ENCODE peak calls at places on chromosomes 1 and 21, in five cellular contexts. S is left lung, O is progenitor cell of endocrine pancreas, U is GM06990, F is fibroblast of mammary gland. G is an unnamed sample.

GRCh38 chr1:170085089-170085488 is 10.6 kb upstream of the KIFAP3 start:
- DNase-seq in S (no peak), O (no peak), U (no peak), F (peak), G (no peak)

GRCh38 chr1:27009601-27010197 is 3.0 kb downstream of the TENT5B start:
- DNase-seq in S (peak), O (no peak), U (no peak), F (no peak), G (no peak)

GRCh38 chr1:91901231-91901630 is 15.3 kb upstream of the TGFBR3 start:
- DNase-seq in S (no peak), O (no peak), U (no peak), F (no peak), G (no peak)

GRCh38 chr1:23475134-23475628 is 8.8 kb downstream of the ASAP3 start:
- DNase-seq in S (no peak), O (no peak), U (no peak), F (peak), G (no peak)

GRCh38 chr1:57411262-57411661 is 12.6 kb downstream of the DAB1 start:
- DNase-seq in S (no peak), O (no peak), U (no peak), F (peak), G (no peak)

GRCh38 chr1:182617734-182618288 is 13.6 kb upstream of the RGS16 start:
- DNase-seq in S (no peak), O (no peak), U (no peak), F (peak), G (no peak)

GRCh38 chr1:35807614-35808375 is at the start of gene AGO4:
- DNase-seq in S (peak), O (peak), U (peak), F (peak), G (peak)

GRCh38 chr21:34800797-34801518 is 132.2 kb downstream of the CLIC6 start:
- DNase-seq in S (no peak), O (no peak), U (no peak), F (peak), G (no peak)

GRCh38 chr1:54120698-54121481 is 31.9 kb downstream of the CDCP2 start:
- DNase-seq in S (no peak), O (no peak), U (no peak), F (peak), G (no peak)

GRCh38 chr1:2935766-2936390 is 85.4 kb upstream of the ACTRT2 start:
- DNase-seq in S (no peak), O (no peak), U (no peak), F (no peak), G (no peak)

GRCh38 chr1:77536813-77537212 is 145.6 kb downstream of the ZZZ3 start:
- DNase-seq in S (no peak), O (no peak), U (no peak), F (peak), G (no peak)

GRCh38 chr1:117501275-117501674 is 104.6 kb upstream of the TENT5C start:
- DNase-seq in S (no peak), O (no peak), U (no peak), F (peak), G (no peak)

GRCh38 chr1:21337010-21337437 is 46.8 kb upstream of the ECE1 start:
- DNase-seq in S (no peak), O (no peak), U (no peak), F (no peak), G (no peak)

GRCh38 chr1:110383311-110383990 is 7.4 kb downstream of the SLC16A4 start:
- DNase-seq in S (no peak), O (no peak), U (no peak), F (peak), G (no peak)

GRCh38 chr1:201016211-201016651 is 7.3 kb downstream of the KIF21B start:
- DNase-seq in S (no peak), O (no peak), U (no peak), F (no peak), G (no peak)

GRCh38 chr1:52550447-52550846 is 2.4 kb downstream of the TUT4 start:
- DNase-seq in S (no peak), O (no peak), U (no peak), F (no peak), G (no peak)

GRCh38 chr21:40686526-40686925 is 160.4 kb downstream of the DSCAM start:
- DNase-seq in S (no peak), O (no peak), U (no peak), F (no peak), G (no peak)
- TF ChIP-seq CTCF in S (no peak), O (no peak), U (no peak), F (no peak), G (no peak)

GRCh38 chr1:213982814-213983588 is 4.8 kb upstream of the PROX1 start:
- DNase-seq in S (no peak), O (no peak), U (no peak), F (no peak), G (no peak)
- TF ChIP-seq CTCF in S (no peak), O (peak), U (no peak), F (no peak), G (no peak)

GRCh38 chr1:92961131-92961895 is at the start of gene DIPK1A:
- DNase-seq in S (peak), O (peak), U (peak), F (peak), G (peak)
- TF ChIP-seq CTCF in S (peak), O (peak), U (no peak), F (no peak), G (peak)

DNA sequence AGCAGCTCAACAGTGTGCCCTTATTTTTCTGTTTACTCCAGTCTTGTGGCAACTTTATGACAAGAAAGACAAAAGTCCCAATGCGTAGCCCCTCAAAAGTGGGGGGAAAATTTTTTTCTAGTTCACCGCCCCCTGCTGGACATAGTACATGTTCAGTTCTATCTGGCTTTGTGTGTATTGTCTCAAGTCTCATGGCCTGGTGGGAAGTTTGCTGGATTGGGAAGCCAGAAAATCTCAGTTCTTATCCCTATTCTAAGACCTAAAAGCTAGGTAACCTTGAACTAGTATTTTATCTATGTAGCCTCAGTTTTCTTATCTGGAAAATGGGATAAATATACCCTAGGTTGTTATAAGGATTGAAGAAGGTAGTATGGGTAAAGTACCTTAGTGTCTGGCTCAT is 55.8 kb upstream of the LDLRAP1 start:
- DNase-seq in S (no peak), O (no peak), U (no peak), F (no peak), G (no peak)
- TF ChIP-seq CTCF in S (peak), O (peak), U (peak), F (peak), G (peak)

GRCh38 chr1:192571706-192572105 is 3.9 kb upstream of the RGS1 start:
- DNase-seq in S (no peak), O (no peak), U (no peak), F (no peak), G (no peak)
- TF ChIP-seq CTCF in S (no peak), O (no peak), U (no peak), F (no peak), G (no peak)

G was measured in GM13977.